ENCODE peak calls at places on chromosomes 12 and 14, in nine cellular contexts. U, B, V, S, P, A, G, K and D are unnamed samples.

GRCh38 chr14:71333705-71334104 is 426.4 kb downstream of the PCNX1 start:
- DNase-seq in U (no peak), B (no peak), V (no peak), S (no peak), P (no peak), A (no peak), G (no peak), K (no peak), D (no peak)

GRCh38 chr12:92784795-92785562 is 82.2 kb downstream of the PLEKHG7 start:
- DNase-seq in U (peak; percentile 82), B (no peak), V (no peak), S (no peak), P (peak; percentile 19), A (peak; percentile 79), G (peak; percentile 72), K (peak; percentile 85), D (no peak)

GRCh38 chr12:124347805-124348658 is 53.1 kb downstream of the RFLNA start:
- DNase-seq in U (no peak), B (peak; percentile 86), V (no peak), S (no peak), P (no peak), A (no peak), G (no peak), K (peak; percentile 27), D (no peak)

GRCh38 chr14:78450945-78451344 is 280.8 kb downstream of the NRXN3 start:
- DNase-seq in U (no peak), B (no peak), V (no peak), S (no peak), P (no peak), A (no peak), G (no peak), K (no peak), D (no peak)

GRCh38 chr14:36941783-36942521 is 230.5 kb downstream of the SLC25A21 start:
- DNase-seq in U (peak; percentile 75), B (peak; percentile 95), V (peak; percentile 72), S (peak; percentile 51), P (peak; percentile 27), A (peak; percentile 64), G (peak; percentile 60), K (peak; percentile 62), D (peak; percentile 56)

GRCh38 chr12:121184425-121184824 is 25.5 kb upstream of the P2RX4 start:
- DNase-seq in U (no peak), B (no peak), V (no peak), S (no peak), P (no peak), A (no peak), G (no peak), K (no peak), D (no peak)

GRCh38 chr12:113239811-113240331 is 18.6 kb downstream of the TPCN1 start:
- DNase-seq in U (no peak), B (peak; percentile 82), V (peak; percentile 82), S (no peak), P (no peak), A (no peak), G (no peak), K (no peak), D (no peak)

GRCh38 chr12:123270380-123271181 is 1.1 kb downstream of the CDK2AP1 start:
- DNase-seq in U (no peak), B (peak; percentile 86), V (peak; percentile 36), S (peak; percentile 33), P (no peak), A (peak; percentile 28), G (no peak), K (peak; percentile 23), D (peak; percentile 38)

GRCh38 chr12:70367268-70368141 is 1.4 kb downstream of the KCNMB4 start:
- DNase-seq in U (no peak), B (no peak), V (no peak), S (no peak), P (no peak), A (peak; percentile 11), G (no peak), K (no peak), D (no peak)

GRCh38 chr14:77616133-77616453 is 344 bp downstream of the SPTLC2 start:
- DNase-seq in U (no peak), B (no peak), V (no peak), S (no peak), P (no peak), A (no peak), G (no peak), K (no peak), D (no peak)

GRCh38 chr12:91180162-91180561 is 2.5 kb downstream of the DCN start:
- DNase-seq in U (no peak), B (no peak), V (no peak), S (no peak), P (no peak), A (no peak), G (no peak), K (no peak), D (no peak)

GRCh38 chr14:104462651-104463630 is 116.6 kb upstream of the C14orf180 start:
- DNase-seq in U (no peak), B (peak; percentile 63), V (no peak), S (no peak), P (no peak), A (no peak), G (no peak), K (no peak), D (no peak)

GRCh38 chr12:3199551-3200031 is 122.4 kb downstream of the TSPAN9 start:
- DNase-seq in U (peak; percentile 25), B (no peak), V (no peak), S (peak; percentile 48), P (no peak), A (peak; percentile 59), G (no peak), K (no peak), D (peak; percentile 46)

GRCh38 chr12:117889098-117889497 is 79.7 kb downstream of the KSR2 start:
- DNase-seq in U (no peak), B (no peak), V (no peak), S (no peak), P (no peak), A (no peak), G (no peak), K (no peak), D (no peak)

GRCh38 chr14:103103461-103104388 is 9.2 kb downstream of the EXOC3L4 start:
- DNase-seq in U (peak; percentile 95), B (no peak), V (peak; percentile 84), S (no peak), P (no peak), A (peak; percentile 35), G (no peak), K (peak; percentile 87), D (no peak)
- TF ChIP-seq POLR2A in U (peak; percentile 66), B (no peak), V (peak; percentile 31), S (no peak), P (no peak), A (no peak), G (no peak), K (peak; percentile 50), D (no peak)

DNA sequence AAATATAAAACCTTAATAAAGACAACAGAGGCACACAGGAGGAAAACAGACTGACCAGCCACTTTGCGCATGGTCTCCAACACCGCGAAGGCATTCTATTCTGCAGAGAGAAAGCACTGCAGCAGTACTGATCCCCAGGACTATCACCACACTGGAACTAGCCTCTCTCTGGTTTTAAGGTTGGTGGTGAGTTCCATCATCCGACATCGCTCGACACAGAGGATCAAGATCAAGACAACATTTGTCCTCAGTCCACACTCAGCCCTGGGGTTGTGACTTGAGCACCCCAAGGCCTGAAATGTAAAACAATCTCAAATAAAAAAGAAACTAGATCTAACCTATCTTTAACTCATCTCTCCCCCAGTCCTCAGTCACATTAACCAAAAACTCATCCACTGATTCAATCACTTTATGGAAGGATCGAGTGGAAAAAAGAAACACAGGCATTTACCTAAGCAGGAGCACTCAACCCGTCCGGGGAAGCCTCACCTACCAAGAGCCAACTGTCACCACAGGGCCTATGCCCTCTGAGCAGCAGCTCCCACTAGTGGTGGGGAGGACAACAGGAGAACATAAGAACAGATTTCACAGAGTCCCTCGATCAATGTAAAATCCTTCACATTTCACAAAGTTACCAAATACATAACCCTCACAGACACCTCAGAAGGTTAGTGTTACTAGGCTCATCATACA is 17.7 kb downstream of the STXBP6 start:
- DNase-seq in U (peak; percentile 64), B (no peak), V (no peak), S (no peak), P (no peak), A (no peak), G (no peak), K (peak; percentile 84), D (no peak)
- TF ChIP-seq CTCF in U (no peak), B (no peak), V (peak; percentile 14), S (no peak), P (peak; percentile 80), A (no peak), G (no peak), K (peak; percentile 94), D (no peak)

GRCh38 chr12:47812797-47813490 is 6.8 kb downstream of the HDAC7 start:
- DNase-seq in U (peak; percentile 74), B (peak; percentile 97), V (peak; percentile 89), S (peak; percentile 93), P (peak; percentile 81), A (peak; percentile 83), G (no peak), K (peak; percentile 36), D (peak; percentile 93)
- TF ChIP-seq POLR2A in U (no peak), B (no peak), V (peak; percentile 57), S (peak; percentile 52), P (no peak), A (no peak), G (no peak), K (no peak), D (peak; percentile 51)

DNA sequence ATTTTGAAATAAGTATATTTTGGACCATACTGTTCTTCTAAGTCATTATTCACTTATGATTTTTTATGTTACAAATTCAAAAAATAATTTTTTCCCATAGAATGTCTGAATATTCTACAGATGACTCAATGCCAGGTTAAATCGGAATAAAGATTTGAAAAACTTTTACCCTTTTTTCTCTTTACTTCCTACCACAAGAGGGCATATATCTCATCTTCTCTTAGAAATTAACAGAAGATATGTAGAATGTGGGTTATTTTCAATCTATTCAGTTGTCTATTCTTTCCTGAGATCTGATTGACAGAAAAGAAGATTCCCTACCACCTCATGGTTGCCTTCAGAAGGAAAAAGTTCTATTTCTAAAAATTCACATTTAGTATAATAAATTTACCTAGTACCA is 53.0 kb upstream of the KITLG start:
- DNase-seq in U (no peak), B (no peak), V (no peak), S (no peak), P (no peak), A (peak; percentile 18), G (no peak), K (no peak), D (no peak)
- TF ChIP-seq CTCF in U (peak; percentile 38), B (no peak), V (peak; percentile 32), S (no peak), P (no peak), A (peak; percentile 49), G (no peak), K (no peak), D (no peak)

DNA sequence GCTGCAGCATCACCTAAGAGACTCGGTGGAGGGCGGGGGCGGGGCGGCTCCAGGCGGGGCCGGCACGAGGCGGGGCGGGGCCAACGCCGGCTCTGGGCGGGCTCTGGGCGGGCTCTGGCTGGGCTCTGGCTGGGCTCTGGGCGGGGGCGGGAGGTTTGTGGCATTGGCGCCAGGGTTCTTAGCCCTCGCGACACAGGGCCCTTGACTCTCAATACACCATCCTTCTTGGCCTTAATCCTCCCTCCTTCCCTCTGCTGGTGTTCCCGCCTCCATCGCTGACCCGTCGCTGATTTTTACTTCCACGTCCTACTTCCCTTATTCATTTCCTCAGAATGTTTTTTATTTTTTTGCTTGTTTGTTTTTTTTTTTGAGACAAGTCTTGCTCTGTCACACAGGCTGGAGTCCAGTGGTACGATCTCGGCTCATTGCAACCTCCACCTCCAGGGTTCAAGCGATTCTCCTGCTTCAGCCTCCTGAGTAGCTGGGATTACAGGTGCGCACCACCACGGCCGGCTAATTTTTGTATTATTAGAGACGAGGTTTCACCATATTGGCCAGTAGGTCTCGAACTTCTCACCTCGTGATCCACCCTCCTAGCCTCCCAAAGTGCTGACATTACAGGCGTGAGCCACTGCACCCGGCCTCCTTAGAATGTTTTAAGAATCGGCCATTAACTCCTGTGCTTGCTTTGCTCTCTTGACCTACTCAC is at the start of gene BLTP3B:
- DNase-seq in U (peak; percentile 86), B (peak; percentile 98), V (peak; percentile 94), S (peak; percentile 91), P (peak; percentile 51), A (peak; percentile 55), G (peak; percentile 54), K (peak; percentile 62), D (peak; percentile 92)
- TF ChIP-seq POLR2A in U (no peak), B (no peak), V (no peak), S (no peak), P (no peak), A (no peak), G (peak; percentile 35), K (peak; percentile 58), D (no peak)